ENCODE peak calls at places on chromosomes 11 and 22, in eight cellular contexts. L is heart right ventricle; K is CD8-positive, alpha-beta T cell; E is H9; I is BJ; N is astrocyte of the spinal cord; F is fibroblast of lung; C is transverse colon. D is an unnamed sample.

GRCh38 chr22:17057959-17058814 is 26.6 kb upstream of the IL17RA start:
- DNase-seq in L (peak; percentile 23), F (peak; percentile 72), I (no peak), C (peak; percentile 60), K (peak; percentile 25), E (peak; percentile 72), N (peak; percentile 52), D (peak; percentile 79)

GRCh38 chr11:2428322-2428795 is 16.0 kb downstream of the TRPM5 start:
- DNase-seq in L (peak; percentile 79), C (peak; percentile 88), K (peak; percentile 81), I (no peak), F (peak; percentile 45), N (peak; percentile 5), E (peak; percentile 74), D (peak; percentile 68)

GRCh38 chr11:16086229-16086628 is 270.1 kb downstream of the SOX6 start:
- DNase-seq in E (no peak), C (no peak), N (no peak), I (no peak), F (no peak), K (no peak), L (no peak), D (no peak)

GRCh38 chr11:38530226-38530625 is 1932.2 kb upstream of the RAG2 start:
- DNase-seq in E (no peak), N (no peak), K (no peak), F (no peak), I (no peak), C (no peak), L (no peak), D (no peak)

GRCh38 chr11:15884131-15884530 is 472.2 kb downstream of the SOX6 start:
- DNase-seq in E (no peak), K (no peak), C (no peak), N (no peak), I (no peak), L (no peak), F (no peak), D (no peak)

GRCh38 chr22:50190182-50190951 is 4.7 kb downstream of the TRABD start:
- DNase-seq in N (peak; percentile 55), I (no peak), C (peak; percentile 91), E (peak; percentile 84), F (peak; percentile 61), K (peak; percentile 72), L (peak; percentile 85), D (peak; percentile 83)

GRCh38 chr11:78138694-78139421 is 568 bp downstream of the ALG8 start:
- DNase-seq in K (no peak), I (no peak), E (no peak), C (peak; percentile 34), L (no peak), N (peak; percentile 15), F (no peak), D (peak; percentile 22)

GRCh38 chr11:2885017-2885675 is 429 bp downstream of the CDKN1C start:
- DNase-seq in E (no peak), K (no peak), F (peak; percentile 61), N (peak; percentile 42), C (peak; percentile 71), L (peak; percentile 64), I (no peak), D (peak; percentile 47)

GRCh38 chr11:61791737-61792309 is 576 bp downstream of the TMEM258 start:
- DNase-seq in L (peak; percentile 38), E (no peak), K (no peak), C (peak; percentile 76), I (peak; percentile 35), F (peak; percentile 92), N (peak; percentile 93), D (peak; percentile 86)

GRCh38 chr11:128891410-128891861 is 280 bp downstream of the KCNJ5 start:
- DNase-seq in L (no peak), N (no peak), F (peak; percentile 30), E (no peak), C (no peak), I (no peak), K (no peak), D (no peak)

GRCh38 chr11:74749127-74749964 is 697 bp downstream of the RNF169 start:
- DNase-seq in K (peak; percentile 21), I (no peak), N (peak; percentile 43), L (peak; percentile 62), F (peak; percentile 36), C (peak; percentile 54), E (peak; percentile 56), D (peak; percentile 56)

GRCh38 chr22:39938509-39938908 is 21.7 kb upstream of the TMA7B start:
- DNase-seq in N (no peak), K (no peak), C (no peak), E (no peak), I (no peak), L (no peak), F (no peak), D (no peak)

GRCh38 chr11:104705475-104706195 is 192.6 kb downstream of the CASP12 start:
- DNase-seq in I (no peak), C (peak; percentile 37), N (peak; percentile 42), F (no peak), L (no peak), K (peak; percentile 58), E (no peak), D (peak; percentile 5)

GRCh38 chr11:102727890-102728289 is 3.1 kb upstream of the MMP8 start:
- DNase-seq in C (no peak), I (no peak), N (peak; percentile 58), E (no peak), K (no peak), F (peak; percentile 88), L (no peak), D (peak; percentile 53)

GRCh38 chr11:45852712-45853101 is 5.4 kb downstream of the CRY2 start:
- DNase-seq in E (peak; percentile 48), C (no peak), N (no peak), F (no peak), L (peak; percentile 53), I (no peak), K (no peak), D (no peak)

GRCh38 chr11:5522308-5522707 is 5.8 kb upstream of the UBQLNL start:
- DNase-seq in N (no peak), I (no peak), E (no peak), C (no peak), L (no peak), F (no peak), K (no peak), D (peak; percentile 11)

DNA sequence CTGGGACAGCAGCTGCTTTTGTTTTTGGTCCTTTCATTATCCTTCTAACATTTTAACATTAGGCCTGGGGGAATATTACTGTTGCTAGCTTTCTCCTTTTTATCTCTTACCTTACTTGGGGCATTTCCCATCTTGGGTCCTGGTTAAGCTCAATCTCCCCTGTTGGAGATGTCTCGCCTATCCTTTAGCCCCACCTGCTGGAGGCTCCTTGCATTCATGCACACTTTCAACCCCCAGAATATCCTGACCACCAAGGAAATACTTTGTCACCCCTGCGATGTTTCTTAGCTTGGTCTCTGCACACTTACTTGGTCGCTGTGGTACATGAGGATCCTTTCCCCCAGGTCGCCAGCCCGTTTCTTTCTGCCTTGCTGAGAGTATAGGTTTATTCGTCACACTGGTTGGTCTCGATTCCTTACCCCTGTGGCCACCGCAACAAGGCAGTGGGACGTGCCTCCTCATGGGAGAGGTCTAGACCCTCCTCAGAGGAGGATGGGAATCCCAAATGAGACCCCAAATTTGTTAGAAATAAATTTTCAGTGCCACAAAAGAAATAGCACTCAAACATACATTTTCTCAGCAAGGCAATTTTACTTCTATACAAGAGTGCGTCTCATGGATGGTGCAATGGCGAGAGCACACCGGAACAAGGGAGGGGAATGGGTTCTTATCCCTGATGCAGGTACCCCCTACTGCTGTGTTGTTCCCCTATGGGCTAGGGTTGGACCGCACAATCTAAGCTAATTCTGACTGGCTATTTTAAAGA is 5.4 kb upstream of the TXN2 start:
- DNase-seq in C (peak; percentile 58), K (peak; percentile 41), F (peak; percentile 61), I (no peak), E (peak; percentile 73), L (no peak), N (peak; percentile 50), D (peak; percentile 48)
- TF ChIP-seq CTCF in C (peak; percentile 61), K (peak; percentile 62), F (peak; percentile 62), I (peak; percentile 71), E (peak; percentile 83), L (peak; percentile 74), N (peak; percentile 74), D (peak; percentile 40)

GRCh38 chr22:47020157-47020556 is 257.7 kb downstream of the TBC1D22A start:
- DNase-seq in L (no peak), I (no peak), K (no peak), N (no peak), F (peak; percentile 12), C (no peak), E (no peak), D (no peak)
- TF ChIP-seq CTCF in L (no peak), I (no peak), K (no peak), N (no peak), F (no peak), C (no peak), E (no peak), D (no peak)

GRCh38 chr11:133533205-133533604 is 904 bp upstream of the OPCML start:
- DNase-seq in F (no peak), K (no peak), E (no peak), L (no peak), N (no peak), C (no peak), I (no peak), D (no peak)

GRCh38 chr11:133531450-133531849 is 851 bp downstream of the OPCML start:
- DNase-seq in I (no peak), E (no peak), N (no peak), F (no peak), K (no peak), L (no peak), C (no peak), D (no peak)

GRCh38 chr11:133531971-133532651 is at the start of gene OPCML:
- DNase-seq in N (no peak), L (no peak), F (no peak), I (no peak), K (no peak), C (no peak), E (peak; percentile 61), D (no peak)

GRCh38 chr11:133541331-133542095 is 9.2 kb upstream of the OPCML start:
- DNase-seq in L (no peak), F (no peak), C (no peak), E (peak; percentile 94), N (no peak), I (no peak), K (no peak), D (no peak)

GRCh38 chr11:133536198-133536597 is 3.9 kb upstream of the OPCML start:
- DNase-seq in C (no peak), L (no peak), K (no peak), E (no peak), N (no peak), I (no peak), F (no peak), D (no peak)
- TF ChIP-seq CTCF in C (no peak), L (no peak), K (no peak), E (no peak), N (no peak), I (no peak), F (no peak), D (no peak)

DNA sequence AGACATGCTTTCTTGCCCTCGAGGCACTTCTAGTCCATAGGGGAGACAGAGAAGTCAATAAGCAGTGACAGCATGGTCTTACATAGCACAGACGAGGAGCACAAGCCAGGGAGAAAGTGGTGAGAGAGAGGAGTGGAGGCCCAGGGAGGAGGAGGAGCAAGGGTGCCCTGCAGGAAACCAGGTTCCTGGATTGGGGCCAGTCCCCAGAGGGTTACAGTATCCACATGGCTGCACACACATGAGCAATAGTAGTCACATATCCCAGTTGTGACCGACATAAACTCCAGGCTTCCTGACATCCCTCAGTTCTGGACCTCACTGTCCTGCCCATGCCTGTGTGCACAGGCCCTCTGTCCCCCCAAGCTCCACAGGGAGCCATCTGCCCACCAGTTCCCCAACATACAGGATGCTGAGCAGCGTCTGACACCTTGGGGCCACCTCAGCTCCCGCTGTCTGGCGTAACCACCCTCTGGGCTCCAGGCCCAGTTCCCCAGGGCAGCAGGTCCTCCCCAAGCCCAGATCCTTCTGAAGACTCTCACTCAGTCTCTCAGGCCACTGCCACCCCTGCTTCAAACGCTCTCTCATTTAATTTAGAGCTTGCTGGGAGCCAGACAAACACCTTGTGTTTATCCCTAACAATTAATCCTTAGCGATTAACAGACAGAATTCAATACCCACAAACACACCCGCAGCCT is 53.7 kb downstream of the DSCAML1 start:
- DNase-seq in K (no peak), I (no peak), E (no peak), N (no peak), F (no peak), L (no peak), C (no peak), D (peak; percentile 21)
- TF ChIP-seq CTCF in K (no peak), I (no peak), E (no peak), N (no peak), F (no peak), L (no peak), C (no peak), D (no peak)

D was measured in MCF 10A.